ENCODE peak calls at places on chromosomes 12 and 14, in ten cellular contexts. F, Y, Z, D, W, U, S, A, K and H are unnamed samples.
A peak's percentile ranks its signal among the peaks of the same experiment; 100 is the strongest.

GRCh38 chr14:80586116-80586515 is 355.4 kb downstream of the CEP128 start:
- DNase-seq in F (no peak), Y (no peak), Z (no peak), D (no peak), W (no peak), U (no peak), S (no peak), A (no peak), K (no peak), H (no peak)

GRCh38 chr14:34794217-34794616 is 79.8 kb upstream of the CFL2 start:
- DNase-seq in F (no peak), Y (no peak), Z (no peak), D (no peak), W (peak; percentile 11), U (no peak), S (no peak), A (no peak), K (no peak), H (no peak)

GRCh38 chr14:87522575-87522974 is 470.4 kb downstream of the GALC start:
- DNase-seq in F (no peak), Y (peak; percentile 37), Z (peak; percentile 2), D (no peak), W (no peak), U (peak; percentile 55), S (no peak), A (peak; percentile 23), K (no peak), H (peak; percentile 32)

GRCh38 chr12:80373666-80374065 is 70.4 kb upstream of the PTPRQ start:
- DNase-seq in F (no peak), Y (no peak), Z (peak; percentile 46), D (no peak), W (no peak), U (no peak), S (no peak), A (peak; percentile 72), K (no peak), H (no peak)

GRCh38 chr14:82500222-82500621 is 966.6 kb upstream of the SEL1L start:
- DNase-seq in F (no peak), Y (no peak), Z (no peak), D (no peak), W (no peak), U (no peak), S (no peak), A (no peak), K (no peak), H (no peak)

GRCh38 chr14:54166049-54166950 is 209.7 kb upstream of the BMP4 start:
- DNase-seq in F (peak; percentile 24), Y (no peak), Z (no peak), D (no peak), W (no peak), U (no peak), S (no peak), A (no peak), K (no peak), H (peak; percentile 54)

GRCh38 chr14:20755037-20755436 is 9.3 kb downstream of the EDDM3A start:
- DNase-seq in F (no peak), Y (no peak), Z (no peak), D (no peak), W (no peak), U (no peak), S (no peak), A (no peak), K (no peak), H (no peak)

GRCh38 chr12:65615091-65615490 is 209.2 kb upstream of the HMGA2 start:
- DNase-seq in F (no peak), Y (no peak), Z (no peak), D (peak; percentile 95), W (peak; percentile 66), U (no peak), S (no peak), A (no peak), K (no peak), H (no peak)

GRCh38 chr12:45598761-45599160 is 130.7 kb upstream of the ARID2 start:
- DNase-seq in F (no peak), Y (no peak), Z (no peak), D (no peak), W (peak; percentile 15), U (no peak), S (no peak), A (no peak), K (no peak), H (no peak)

GRCh38 chr12:56688129-56688845 is at the start of gene PTGES3:
- DNase-seq in F (peak; percentile 97), Y (peak; percentile 98), Z (peak; percentile 99), D (peak; percentile 84), W (peak; percentile 97), U (peak; percentile 99), S (peak; percentile 99), A (peak; percentile 91), K (peak; percentile 95), H (peak; percentile 98)

GRCh38 chr14:85195872-85196477 is 334.0 kb upstream of the FLRT2 start:
- DNase-seq in F (no peak), Y (no peak), Z (peak; percentile 28), D (no peak), W (no peak), U (no peak), S (no peak), A (no peak), K (no peak), H (peak; percentile 3)

GRCh38 chr14:54486685-54487084 is 2.1 kb downstream of the GMFB start:
- DNase-seq in F (no peak), Y (no peak), Z (no peak), D (no peak), W (no peak), U (no peak), S (no peak), A (no peak), K (no peak), H (no peak)

GRCh38 chr12:100229036-100229635 is 28.5 kb downstream of the ACTR6 start:
- DNase-seq in F (no peak), Y (no peak), Z (peak; percentile 42), D (no peak), W (no peak), U (peak; percentile 3), S (no peak), A (peak; percentile 10), K (no peak), H (peak; percentile 39)

GRCh38 chr14:60514378-60515243 is 5.7 kb downstream of the SIX6 start:
- DNase-seq in F (no peak), Y (peak; percentile 79), Z (peak; percentile 60), D (no peak), W (no peak), U (peak; percentile 73), S (peak; percentile 57), A (peak; percentile 47), K (no peak), H (no peak)

GRCh38 chr12:78009031-78009430 is 178.3 kb downstream of the NAV3 start:
- DNase-seq in F (no peak), Y (no peak), Z (no peak), D (no peak), W (no peak), U (no peak), S (no peak), A (no peak), K (no peak), H (no peak)

GRCh38 chr14:56002316-56002715 is 115.9 kb upstream of the PELI2 start:
- DNase-seq in F (no peak), Y (peak; percentile 59), Z (no peak), D (peak; percentile 13), W (peak; percentile 6), U (no peak), S (no peak), A (no peak), K (no peak), H (peak; percentile 48)

GRCh38 chr12:86724716-86725115 is 468.5 kb upstream of the MGAT4C start:
- DNase-seq in F (no peak), Y (no peak), Z (no peak), D (peak; percentile 57), W (peak; percentile 39), U (no peak), S (no peak), A (no peak), K (no peak), H (no peak)

GRCh38 chr14:103074699-103075341 is 9.2 kb upstream of the LBHD2 start:
- DNase-seq in F (no peak), Y (peak; percentile 69), Z (no peak), D (no peak), W (no peak), U (peak; percentile 94), S (peak; percentile 26), A (no peak), K (no peak), H (peak; percentile 87)

GRCh38 chr14:102140027-102140749 is 491 bp downstream of the WDR20 start:
- DNase-seq in F (peak; percentile 57), Y (peak; percentile 36), Z (peak; percentile 24), D (no peak), W (no peak), U (no peak), S (peak; percentile 61), A (no peak), K (peak; percentile 9), H (peak; percentile 55)

GRCh38 chr12:123933214-123933613 is 39.4 kb downstream of the CCDC92 start:
- DNase-seq in F (no peak), Y (no peak), Z (no peak), D (no peak), W (no peak), U (no peak), S (no peak), A (no peak), K (no peak), H (no peak)

GRCh38 chr12:86261142-86261541 is 5.0 kb upstream of the MGAT4C start:
- DNase-seq in F (no peak), Y (no peak), Z (no peak), D (no peak), W (no peak), U (no peak), S (no peak), A (no peak), K (no peak), H (peak; percentile 3)

GRCh38 chr12:52216107-52216506 is 16.9 kb upstream of the KRT7 start:
- DNase-seq in F (no peak), Y (no peak), Z (no peak), D (no peak), W (no peak), U (no peak), S (no peak), A (no peak), K (no peak), H (no peak)

GRCh38 chr12:93571360-93571853 is 1.1 kb upstream of the SOCS2 start:
- DNase-seq in F (peak; percentile 25), Y (peak; percentile 85), Z (peak; percentile 57), D (no peak), W (peak; percentile 51), U (peak; percentile 74), S (peak; percentile 84), A (peak; percentile 27), K (peak; percentile 43), H (peak; percentile 82)

GRCh38 chr12:121794532-121795028 is 1.1 kb upstream of the RHOF start:
- DNase-seq in F (no peak), Y (no peak), Z (no peak), D (no peak), W (no peak), U (no peak), S (no peak), A (no peak), K (no peak), H (peak; percentile 65)

GRCh38 chr12:126747530-126748149 is 1519.3 kb upstream of the TMEM132C start:
- DNase-seq in F (peak; percentile 37), Y (peak; percentile 4), Z (peak; percentile 76), D (no peak), W (no peak), U (no peak), S (peak; percentile 64), A (no peak), K (peak; percentile 47), H (peak; percentile 36)

GRCh38 chr12:31828057-31828456 is 99.2 kb upstream of the AMN1 start:
- DNase-seq in F (no peak), Y (no peak), Z (no peak), D (no peak), W (no peak), U (no peak), S (no peak), A (no peak), K (no peak), H (no peak)

GRCh38 chr12:99271071-99271470 is 376.5 kb upstream of the GARIN6 start:
- DNase-seq in F (no peak), Y (no peak), Z (no peak), D (no peak), W (no peak), U (peak; percentile 56), S (no peak), A (no peak), K (no peak), H (peak; percentile 63)

GRCh38 chr14:102080183-102081080 is 6.4 kb downstream of the HSP90AA1 start:
- DNase-seq in F (no peak), Y (no peak), Z (no peak), D (no peak), W (no peak), U (no peak), S (no peak), A (no peak), K (no peak), H (no peak)